ENCODE peak calls at places on chromosomes 11 and 22, in six cellular contexts. F is endodermal cell, X is GM12865, J is ascending aorta, B is B cell, A is HL-60. O is an unnamed sample.

GRCh38 chr11:64353101-64353738 is 5.7 kb upstream of the RPS6KA4 start:
- DNase-seq in J (no peak), F (no peak), B (no peak), A (no peak), X (no peak), O (no peak)

GRCh38 chr22:36790648-36791047 is 14.7 kb upstream of the IFT27 start:
- DNase-seq in J (no peak), B (no peak), F (no peak), X (peak; percentile 55), A (no peak), O (peak; percentile 44)

GRCh38 chr11:2163428-2163978 is 2.5 kb upstream of the INS start:
- DNase-seq in X (no peak), J (no peak), A (no peak), B (no peak), F (no peak), O (no peak)

GRCh38 chr11:69081180-69081579 is 32.4 kb downstream of the TPCN2 start:
- DNase-seq in A (no peak), J (no peak), B (no peak), F (no peak), X (no peak), O (no peak)

GRCh38 chr11:118216621-118217526 is 7.9 kb downstream of the JAML start:
- DNase-seq in X (peak; percentile 82), A (no peak), F (no peak), J (no peak), B (no peak), O (peak; percentile 31)

GRCh38 chr11:107218123-107219084 is 200.1 kb upstream of the GUCY1A2 start:
- DNase-seq in X (no peak), J (no peak), F (no peak), B (no peak), A (no peak), O (no peak)

GRCh38 chr11:70065318-70066135 is 12.6 kb upstream of the ANO1 start:
- DNase-seq in A (no peak), J (peak; percentile 34), B (no peak), F (no peak), X (no peak), O (no peak)

GRCh38 chr22:44160416-44160815 is 20.3 kb upstream of the PARVG start:
- DNase-seq in J (no peak), A (no peak), F (no peak), X (no peak), B (no peak), O (no peak)

GRCh38 chr22:38872831-38873248 is 824 bp upstream of the CBX6 start:
- DNase-seq in J (peak; percentile 79), A (no peak), X (no peak), F (peak; percentile 81), B (no peak), O (no peak)

GRCh38 chr22:26679003-26679629 is 21.7 kb downstream of the MIAT start:
- DNase-seq in B (peak; percentile 71), X (peak; percentile 87), F (peak; percentile 96), J (peak; percentile 89), A (no peak), O (peak; percentile 78)

GRCh38 chr11:44110231-44110679 is 14.8 kb downstream of the EXT2 start:
- DNase-seq in J (peak; percentile 67), F (peak; percentile 84), X (peak; percentile 72), A (peak; percentile 18), B (peak; percentile 63), O (peak; percentile 69)

GRCh38 chr11:9506489-9507343 is 45.9 kb downstream of the ZNF143 start:
- DNase-seq in B (peak; percentile 81), A (peak; percentile 61), F (peak; percentile 93), J (peak; percentile 83), X (peak; percentile 87), O (peak; percentile 64)

DNA sequence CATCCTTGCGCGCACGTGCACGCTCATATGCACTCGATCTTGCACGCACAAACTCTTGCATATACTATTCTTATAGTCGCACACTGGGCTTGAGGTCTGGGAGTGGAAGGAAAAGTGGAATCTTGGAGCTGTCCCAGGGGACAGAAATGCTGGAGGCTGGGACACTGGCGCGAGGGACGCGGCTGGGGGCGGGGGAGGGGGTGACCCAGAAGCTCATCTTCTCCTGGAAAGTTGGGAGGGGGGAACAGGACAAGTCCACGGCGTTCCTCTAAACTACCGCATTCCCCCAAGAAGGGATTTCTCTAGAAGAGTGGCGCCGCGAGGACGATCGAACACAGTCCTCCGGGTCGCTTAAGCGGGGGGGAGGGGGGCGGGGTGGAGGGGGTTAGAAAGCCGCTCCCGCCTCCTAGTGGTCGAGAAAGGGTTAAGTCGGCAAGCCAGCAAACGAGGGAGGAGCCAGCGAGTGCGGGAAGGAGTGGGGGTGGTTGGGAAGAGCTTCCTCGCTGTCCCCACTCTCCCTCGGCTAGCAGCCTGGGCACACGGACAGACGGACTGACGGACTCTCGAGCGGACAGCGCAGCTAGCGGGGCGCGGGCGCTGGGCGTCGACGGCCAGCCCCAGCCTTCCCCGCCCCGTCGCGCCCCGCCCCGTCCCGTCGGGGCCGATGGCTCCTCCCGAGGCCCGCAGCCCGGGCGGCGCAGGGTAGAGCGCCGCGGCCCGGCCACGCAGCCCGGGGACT is at the start of gene RTN4RL2:
- DNase-seq in B (peak; percentile 54), A (peak; percentile 72), J (no peak), F (peak; percentile 89), X (peak; percentile 67), O (peak; percentile 89)
- TF ChIP-seq CTCF in B (no peak), A (no peak), J (no peak), F (peak; percentile 70), X (peak; percentile 45), O (peak; percentile 23)

GRCh38 chr11:14611939-14612338 is 31.7 kb upstream of the PDE3B start:
- DNase-seq in A (peak; percentile 45), X (peak; percentile 32), J (no peak), F (no peak), B (no peak), O (no peak)
- TF ChIP-seq CTCF in A (no peak), X (no peak), J (no peak), F (no peak), B (no peak), O (no peak)

GRCh38 chr11:71302534-71302909 is 50.1 kb upstream of the SHANK2 start:
- DNase-seq in B (no peak), X (no peak), J (peak; percentile 49), F (peak; percentile 16), A (no peak), O (no peak)

GRCh38 chr11:71301858-71302533 is 49.6 kb upstream of the SHANK2 start:
- DNase-seq in B (no peak), J (peak; percentile 35), A (no peak), F (peak; percentile 34), X (no peak), O (no peak)

GRCh38 chr11:71304491-71304890 is 52.1 kb upstream of the SHANK2 start:
- DNase-seq in J (peak; percentile 37), F (no peak), B (no peak), X (no peak), A (no peak), O (no peak)

GRCh38 chr11:71304045-71304444 is 51.7 kb upstream of the SHANK2 start:
- DNase-seq in B (no peak), A (no peak), X (no peak), J (no peak), F (no peak), O (no peak)

GRCh38 chr11:71302911-71303310 is 50.5 kb upstream of the SHANK2 start:
- DNase-seq in F (peak; percentile 49), A (no peak), B (no peak), J (peak; percentile 27), X (no peak), O (no peak)
- TF ChIP-seq CTCF in F (peak; percentile 66), A (no peak), B (no peak), J (no peak), X (no peak), O (no peak)

GRCh38 chr11:102831128-102831708 is 12.2 kb downstream of the MMP3 start:
- DNase-seq in X (peak; percentile 23), J (no peak), F (peak; percentile 92), B (no peak), A (no peak), O (peak; percentile 11)
- TF ChIP-seq CTCF in X (peak; percentile 37), J (peak; percentile 40), F (peak; percentile 84), B (no peak), A (no peak), O (peak; percentile 23)

DNA sequence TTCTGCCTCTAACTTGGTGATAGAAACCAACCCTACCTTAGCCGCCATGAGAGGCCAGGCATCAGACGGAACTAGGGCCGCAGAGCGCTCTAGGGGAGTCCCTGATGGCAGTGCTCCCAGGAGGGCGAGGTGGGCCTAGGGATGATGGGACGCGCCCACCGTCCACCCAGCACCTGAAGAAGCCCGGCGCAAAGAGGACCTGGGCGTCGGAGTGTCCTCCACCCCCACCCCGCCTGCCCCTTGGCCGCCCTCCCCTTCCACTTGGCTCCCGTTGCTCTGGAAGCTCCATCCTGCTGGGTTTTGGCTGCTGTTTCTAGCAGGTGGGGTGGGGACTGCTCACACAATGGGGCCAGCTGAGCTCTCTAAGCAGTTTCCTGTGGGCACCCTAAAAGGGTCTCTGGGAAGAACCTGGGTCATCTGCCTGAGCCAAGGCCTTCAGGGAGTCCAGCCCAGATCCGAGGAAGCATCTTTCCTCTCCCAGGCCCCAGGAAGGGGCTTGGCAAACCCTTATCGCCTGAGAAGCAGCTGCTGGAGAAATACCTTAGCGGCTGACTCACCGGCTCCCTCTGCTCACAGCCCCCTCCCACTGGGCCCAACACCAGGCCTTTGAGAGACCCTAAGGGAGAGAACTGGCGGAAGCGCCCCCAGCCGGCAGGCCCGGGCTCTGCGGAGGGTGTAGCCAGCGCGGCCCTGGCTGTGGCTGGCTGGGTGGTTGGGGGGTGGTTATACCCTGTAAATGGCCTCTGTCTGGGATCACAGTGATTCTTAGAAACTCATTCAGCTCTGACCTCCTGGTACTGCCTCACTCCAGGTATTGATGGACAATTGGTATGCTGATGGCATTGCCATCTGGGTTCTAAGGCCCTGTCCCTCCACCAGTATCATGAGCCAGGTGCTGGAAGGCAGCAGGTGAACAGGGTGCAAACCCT is 19.3 kb downstream of the CREB3L1 start:
- DNase-seq in B (no peak), J (no peak), X (no peak), F (peak; percentile 99), A (no peak), O (no peak)
- TF ChIP-seq CTCF in B (no peak), J (peak; percentile 40), X (no peak), F (peak; percentile 96), A (no peak), O (no peak)

GRCh38 chr11:27497284-27497866 is 9.2 kb downstream of the LIN7C start:
- DNase-seq in B (no peak), A (no peak), X (peak; percentile 23), F (no peak), J (no peak), O (no peak)
- TF ChIP-seq CTCF in B (peak; percentile 72), A (no peak), X (peak; percentile 35), F (peak; percentile 55), J (peak; percentile 53), O (peak; percentile 45)

O was measured in GM20000.